ENCODE peak calls at places on chromosomes 7 and 10, in six cellular contexts. G, A, W, I, T and O are unnamed samples.

GRCh38 chr7:127938588-127938987 is 92.6 kb downstream of the LRRC4 start:
- DNase-seq in G (no peak), A (no peak), W (no peak), I (peak), T (peak), O (no peak)

GRCh38 chr7:36002900-36003299 is 150.2 kb upstream of the EEPD1 start:
- DNase-seq in G (no peak), A (no peak), W (no peak), I (no peak), T (no peak), O (no peak)

GRCh38 chr7:106062521-106062931 is 49.6 kb downstream of the SYPL1 start:
- DNase-seq in G (no peak), A (no peak), W (no peak), I (no peak), T (no peak), O (no peak)

GRCh38 chr7:29421010-29421956 is 142.4 kb upstream of the PRR15 start:
- DNase-seq in G (no peak), A (no peak), W (no peak), I (no peak), T (no peak), O (no peak)

GRCh38 chr10:12412671-12413368 is 63.5 kb downstream of the CAMK1D start:
- DNase-seq in G (no peak), A (no peak), W (no peak), I (no peak), T (no peak), O (no peak)

GRCh38 chr10:76632158-76633051 is 1005.2 kb downstream of the KCNMA1 start:
- DNase-seq in G (no peak), A (peak), W (no peak), I (peak), T (no peak), O (no peak)

GRCh38 chr10:114925675-114926204 is 12.3 kb upstream of the TRUB1 start:
- DNase-seq in G (no peak), A (peak), W (no peak), I (peak), T (no peak), O (no peak)

GRCh38 chr10:17768957-17769356 is 17.0 kb downstream of the TMEM236 start:
- DNase-seq in G (no peak), A (no peak), W (no peak), I (peak), T (no peak), O (no peak)

GRCh38 chr10:123016228-123016627 is 7.4 kb downstream of the ACADSB start:
- DNase-seq in G (no peak), A (no peak), W (no peak), I (no peak), T (no peak), O (no peak)

GRCh38 chr7:142906643-142907042 is 21.1 kb upstream of the TRPV6 start:
- DNase-seq in G (no peak), A (no peak), W (no peak), I (no peak), T (no peak), O (no peak)

GRCh38 chr10:93074137-93074596 is 474 bp downstream of the CYP26A1 start:
- DNase-seq in G (no peak), A (peak), W (no peak), I (no peak), T (no peak), O (no peak)

GRCh38 chr7:22875475-22875874 is 52.8 kb upstream of the TOMM7 start:
- DNase-seq in G (no peak), A (no peak), W (no peak), I (no peak), T (no peak), O (no peak)

GRCh38 chr7:121547341-121548092 is 151.4 kb upstream of the FAM3C start:
- DNase-seq in G (peak), A (peak), W (peak), I (peak), T (peak), O (peak)

GRCh38 chr10:4801405-4801804 is 24.6 kb upstream of the AKR1E2 start:
- DNase-seq in G (no peak), A (no peak), W (no peak), I (no peak), T (no peak), O (no peak)

GRCh38 chr7:102009628-102010027 is 192.2 kb downstream of the CUX1 start:
- DNase-seq in G (no peak), A (no peak), W (no peak), I (no peak), T (no peak), O (no peak)

GRCh38 chr7:155975490-155975889 is 163.2 kb upstream of the SHH start:
- DNase-seq in G (no peak), A (no peak), W (no peak), I (no peak), T (no peak), O (no peak)

GRCh38 chr7:8258734-8259133 is 3.2 kb downstream of the ICA1 start:
- DNase-seq in G (no peak), A (no peak), W (no peak), I (no peak), T (no peak), O (no peak)